ENCODE peak calls at places on chromosomes 7 and 10, in eight cellular contexts. W is GM12878; O is heart left ventricle; X is upper lobe of right lung; Q is AG10803; Y is HepG2; F is CD8-positive, alpha-beta T cell; S is epithelial cell of esophagus. B is an unnamed sample.
A peak's percentile ranks its signal among the peaks of the same experiment; 100 is the strongest.

GRCh38 chr10:79275431-79275851 is 71.8 kb upstream of the PPIF start:
- DNase-seq in W (no peak), O (peak; percentile 56), X (no peak), Q (peak; percentile 52), Y (no peak), F (no peak), S (no peak), B (no peak)

GRCh38 chr7:48090095-48090805 is 1.2 kb downstream of the UPP1 start:
- DNase-seq in W (no peak), O (peak; percentile 50), X (peak; percentile 82), Q (no peak), Y (no peak), F (no peak), S (no peak), B (no peak)

GRCh38 chr7:106346678-106347217 is 62.0 kb upstream of the NAMPT start:
- DNase-seq in W (peak; percentile 92), O (no peak), X (no peak), Q (peak; percentile 96), Y (no peak), F (peak; percentile 26), S (peak; percentile 94), B (peak; percentile 93)

GRCh38 chr7:73612598-73613269 is 11.6 kb downstream of the MLXIPL start:
- DNase-seq in W (no peak), O (no peak), X (no peak), Q (peak; percentile 21), Y (peak; percentile 99), F (no peak), S (peak; percentile 46), B (no peak)

GRCh38 chr10:129761166-129761565 is 202.9 kb downstream of the EBF3 start:
- DNase-seq in W (no peak), O (no peak), X (peak; percentile 48), Q (no peak), Y (no peak), F (no peak), S (no peak), B (no peak)

GRCh38 chr10:37314862-37315261 is 189.5 kb downstream of the ANKRD30A start:
- DNase-seq in W (no peak), O (no peak), X (no peak), Q (no peak), Y (no peak), F (no peak), S (peak; percentile 86), B (no peak)

GRCh38 chr10:77601488-77601887 is 36.1 kb downstream of the KCNMA1 start:
- DNase-seq in W (no peak), O (no peak), X (no peak), Q (peak; percentile 45), Y (no peak), F (no peak), S (no peak), B (no peak)

GRCh38 chr7:112874909-112875308 is 84.7 kb upstream of the TMEM168 start:
- DNase-seq in W (no peak), O (no peak), X (no peak), Q (no peak), Y (no peak), F (no peak), S (no peak), B (no peak)

GRCh38 chr7:107014381-107015023 is 30.0 kb upstream of the PRKAR2B start:
- DNase-seq in W (no peak), O (peak; percentile 47), X (no peak), Q (peak; percentile 20), Y (no peak), F (no peak), S (no peak), B (no peak)

GRCh38 chr10:69994262-69994661 is 58.4 kb upstream of the MACROH2A2 start:
- DNase-seq in W (no peak), O (peak; percentile 42), X (no peak), Q (peak; percentile 23), Y (peak; percentile 44), F (no peak), S (peak; percentile 50), B (peak; percentile 27)

GRCh38 chr10:133002685-133003084 is 60.3 kb upstream of the CFAP46 start:
- DNase-seq in W (no peak), O (no peak), X (no peak), Q (no peak), Y (no peak), F (no peak), S (no peak), B (no peak)

GRCh38 chr7:157734926-157735640 is 398.3 kb downstream of the DNAJB6 start:
- DNase-seq in W (no peak), O (no peak), X (no peak), Q (no peak), Y (no peak), F (no peak), S (no peak), B (no peak)

GRCh38 chr10:34885901-34886300 is 70.8 kb upstream of the PARD3 start:
- DNase-seq in W (no peak), O (no peak), X (no peak), Q (no peak), Y (no peak), F (no peak), S (no peak), B (no peak)

GRCh38 chr10:129494740-129495139 is 27.7 kb downstream of the MGMT start:
- DNase-seq in W (no peak), O (no peak), X (no peak), Q (no peak), Y (no peak), F (no peak), S (no peak), B (no peak)

GRCh38 chr10:12423896-12424295 is 74.5 kb downstream of the CAMK1D start:
- DNase-seq in W (no peak), O (no peak), X (no peak), Q (no peak), Y (no peak), F (no peak), S (no peak), B (no peak)

GRCh38 chr10:74824184-74825032 is 2.0 kb upstream of the KAT6B start:
- DNase-seq in W (no peak), O (no peak), X (no peak), Q (peak; percentile 14), Y (peak; percentile 15), F (no peak), S (no peak), B (peak; percentile 66)

GRCh38 chr10:73785221-73785720 is at the start of gene ZSWIM8:
- DNase-seq in W (peak; percentile 84), O (peak; percentile 92), X (peak; percentile 93), Q (peak; percentile 96), Y (peak; percentile 95), F (peak; percentile 83), S (peak; percentile 95), B (peak; percentile 92)

DNA sequence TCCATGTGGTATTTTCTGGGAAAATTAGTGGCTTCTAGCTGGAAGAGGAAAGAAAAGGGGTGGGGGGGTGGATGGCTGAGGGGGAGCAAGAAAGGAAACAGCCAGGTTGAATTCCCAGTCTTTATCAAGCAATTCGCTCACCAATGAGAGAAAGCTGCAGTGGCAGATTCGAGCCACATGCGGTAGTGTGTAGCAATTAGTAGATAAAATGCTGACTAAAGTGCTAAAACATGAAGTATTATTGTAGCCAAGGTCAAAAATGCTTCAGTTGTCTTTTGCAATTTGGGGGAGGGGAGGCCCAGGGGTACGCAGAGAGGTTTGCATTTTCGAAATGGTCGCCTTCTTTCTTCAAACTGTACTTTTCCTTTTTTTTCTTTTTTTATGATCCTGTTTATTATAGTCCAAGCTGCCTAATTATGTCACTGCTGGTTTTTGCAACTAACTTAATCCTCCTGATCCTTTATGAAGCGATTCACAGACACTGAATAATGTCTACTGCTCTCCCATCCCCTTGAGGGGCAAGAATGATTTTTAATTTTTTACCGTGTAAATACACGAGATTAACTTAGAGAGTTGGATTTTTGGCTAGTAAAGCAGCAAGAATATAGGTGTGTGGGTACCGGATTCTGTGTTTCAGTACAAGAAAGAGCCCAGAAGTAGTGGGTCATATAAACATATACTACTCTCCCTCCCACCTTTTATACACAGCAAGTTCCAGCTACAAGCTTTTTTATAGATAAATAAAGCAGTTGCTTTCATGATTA is 3.6 kb upstream of the ARID5B start:
- DNase-seq in W (no peak), O (peak; percentile 27), X (no peak), Q (peak; percentile 59), Y (no peak), F (no peak), S (peak; percentile 55), B (peak; percentile 41)
- H3K4me3 ChIP-seq in W (no peak overlapping the region), O (peak overlapping the region; percentile 37), X (peak overlapping the region; percentile 41), Q (peak overlapping the region; percentile 44), Y (no peak overlapping the region), F (peak overlapping the region; percentile 6), S (peak overlapping the region; percentile 41), B (peak overlapping the region; percentile 67)

GRCh38 chr7:95045236-95045923 is 138.0 kb downstream of the PPP1R9A start:
- DNase-seq in W (no peak), O (no peak), X (no peak), Q (peak; percentile 27), Y (peak; percentile 57), F (no peak), S (peak; percentile 28), B (peak; percentile 27)
- TF ChIP-seq CTCF in W (peak; percentile 30), O (no peak), X (peak; percentile 18), Q (peak; percentile 48), Y (peak; percentile 84), F (no peak), S (peak; percentile 36), B (no peak)

GRCh38 chr10:80276335-80276734 is 13.1 kb downstream of the MAT1A start:
- DNase-seq in W (no peak), O (no peak), X (no peak), Q (no peak), Y (no peak), F (no peak), S (no peak), B (no peak)

GRCh38 chr10:80274396-80275134 is 14.9 kb downstream of the MAT1A start:
- DNase-seq in W (no peak), O (no peak), X (no peak), Q (no peak), Y (no peak), F (no peak), S (no peak), B (no peak)

GRCh38 chr10:80277016-80277415 is 12.4 kb downstream of the MAT1A start:
- DNase-seq in W (no peak), O (no peak), X (no peak), Q (no peak), Y (no peak), F (no peak), S (no peak), B (no peak)

GRCh38 chr10:80275135-80275498 is 14.3 kb downstream of the MAT1A start:
- DNase-seq in W (no peak), O (no peak), X (no peak), Q (no peak), Y (no peak), F (no peak), S (no peak), B (no peak)

DNA sequence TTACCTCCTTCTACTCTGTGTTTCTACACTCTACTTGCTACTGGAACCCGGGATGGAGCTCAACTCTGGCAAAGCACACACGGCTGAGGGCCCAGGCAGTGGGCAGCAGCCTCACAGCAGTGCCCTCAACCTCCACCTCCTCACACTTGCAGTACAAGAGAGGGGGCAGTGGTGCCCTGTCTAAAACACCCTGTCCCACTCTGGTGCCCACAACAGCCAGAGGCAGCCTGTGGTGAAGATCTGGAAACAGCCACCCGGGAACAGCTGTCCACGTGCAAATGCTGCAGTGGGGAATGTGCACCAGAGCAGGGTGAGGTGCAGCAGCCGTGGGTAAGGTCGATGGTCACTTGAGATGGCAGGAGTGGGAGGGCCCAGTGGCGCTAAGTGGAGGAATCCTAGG is 13.7 kb downstream of the MAT1A start:
- DNase-seq in W (no peak), O (no peak), X (no peak), Q (no peak), Y (no peak), F (no peak), S (no peak), B (no peak)
- H3K4me3 ChIP-seq in W (no peak overlapping the region), O (no peak overlapping the region), X (no peak overlapping the region), Q (no peak overlapping the region), Y (no peak overlapping the region), F (no peak overlapping the region), S (no peak overlapping the region), B (no peak overlapping the region)

GRCh38 chr7:119935418-119936025 is 337.5 kb upstream of the KCND2 start:
- DNase-seq in W (no peak), O (no peak), X (no peak), Q (peak; percentile 21), Y (peak; percentile 21), F (no peak), S (peak; percentile 57), B (peak; percentile 45)
- TF ChIP-seq CTCF in W (no peak), O (peak; percentile 29), X (peak; percentile 57), Q (peak; percentile 48), Y (peak; percentile 32), F (no peak), S (peak; percentile 46), B (peak; percentile 26)